ENCODE peak calls at places on chromosomes 2 and 18, in nine cellular contexts. G is A549, R is bronchial epithelial cell, V is brain microvascular endothelial cell, T is HL-60, B is stomach, X is MM.1S, F is heart left ventricle, J is sigmoid colon. E is an unnamed sample.

GRCh38 chr2:19208479-19209204 is 149.8 kb downstream of the OSR1 start:
- DNase-seq in G (peak), R (no peak), V (no peak), T (no peak), B (no peak), X (no peak), F (no peak), J (no peak), E (no peak)

GRCh38 chr18:46478796-46479195 is 178.2 kb downstream of the LOXHD1 start:
- DNase-seq in G (no peak), R (peak), V (no peak), T (no peak), B (no peak), X (no peak), F (no peak), J (no peak), E (no peak)

GRCh38 chr2:39724828-39725144 is 54.3 kb downstream of the THUMPD2 start:
- DNase-seq in G (no peak), R (peak), V (no peak), T (no peak), B (no peak), X (no peak), F (no peak), J (no peak), E (peak)

GRCh38 chr2:27223416-27223815 is 6.2 kb downstream of the CAD start:
- DNase-seq in G (no peak), R (no peak), V (no peak), T (no peak), B (no peak), X (no peak), F (no peak), J (no peak), E (no peak)

GRCh38 chr2:231241755-231242507 is 43.5 kb downstream of the ARMC9 start:
- DNase-seq in G (no peak), R (no peak), V (no peak), T (peak), B (no peak), X (no peak), F (peak), J (peak), E (no peak)

GRCh38 chr2:172096661-172097547 is 5.8 kb downstream of the DLX2 start:
- DNase-seq in G (no peak), R (peak), V (no peak), T (no peak), B (no peak), X (no peak), F (no peak), J (peak), E (peak)

GRCh38 chr18:7021994-7022840 is 95.4 kb downstream of the LAMA1 start:
- DNase-seq in G (peak), R (peak), V (peak), T (peak), B (peak), X (peak), F (no peak), J (no peak), E (no peak)

GRCh38 chr2:106012591-106013347 is 181.3 kb downstream of the UXS1 start:
- DNase-seq in G (no peak), R (peak), V (no peak), T (no peak), B (no peak), X (no peak), F (no peak), J (no peak), E (no peak)

GRCh38 chr2:206154197-206154596 is 5.0 kb downstream of the NDUFS1 start:
- DNase-seq in G (peak), R (no peak), V (no peak), T (peak), B (no peak), X (no peak), F (no peak), J (no peak), E (no peak)

GRCh38 chr2:149061119-149061518 is 22.6 kb downstream of the LYPD6B start:
- DNase-seq in G (no peak), R (no peak), V (no peak), T (no peak), B (no peak), X (no peak), F (no peak), J (no peak), E (no peak)

GRCh38 chr2:86069091-86069685 is 36.5 kb downstream of the POLR1A start:
- DNase-seq in G (peak), R (no peak), V (no peak), T (no peak), B (no peak), X (no peak), F (peak), J (no peak), E (no peak)

GRCh38 chr2:128552141-128552805 is 233.6 kb upstream of the HS6ST1 start:
- DNase-seq in G (no peak), R (no peak), V (no peak), T (no peak), B (peak), X (no peak), F (no peak), J (no peak), E (no peak)

GRCh38 chr2:48199076-48199475 is 292.8 kb upstream of the FBXO11 start:
- DNase-seq in G (no peak), R (no peak), V (no peak), T (no peak), B (no peak), X (no peak), F (no peak), J (no peak), E (no peak)

GRCh38 chr2:33008716-33009115 is 62.0 kb downstream of the LTBP1 start:
- DNase-seq in G (no peak), R (no peak), V (no peak), T (no peak), B (no peak), X (no peak), F (no peak), J (no peak), E (no peak)

GRCh38 chr2:62787381-62787780 is 81.9 kb downstream of the EHBP1 start:
- DNase-seq in G (peak), R (peak), V (peak), T (peak), B (no peak), X (peak), F (no peak), J (no peak), E (no peak)

GRCh38 chr18:9696701-9697100 is 11.4 kb upstream of the RAB31 start:
- DNase-seq in G (no peak), R (no peak), V (no peak), T (no peak), B (no peak), X (no peak), F (no peak), J (peak), E (no peak)

GRCh38 chr2:118431188-118431562 is 342.9 kb downstream of the INSIG2 start:
- DNase-seq in G (peak), R (peak), V (no peak), T (no peak), B (no peak), X (no peak), F (no peak), J (no peak), E (no peak)

GRCh38 chr2:18092760-18093159 is 214.3 kb downstream of the KCNS3 start:
- DNase-seq in G (no peak), R (no peak), V (no peak), T (no peak), B (no peak), X (no peak), F (no peak), J (no peak), E (no peak)

GRCh38 chr2:96953611-96954489 is 32.5 kb downstream of the FAM178B start:
- DNase-seq in G (no peak), R (no peak), V (no peak), T (peak), B (no peak), X (no peak), F (no peak), J (peak), E (no peak)

GRCh38 chr2:227447606-227448005 is 24.4 kb upstream of the AGFG1 start:
- DNase-seq in G (peak), R (no peak), V (peak), T (no peak), B (no peak), X (no peak), F (no peak), J (no peak), E (peak)

GRCh38 chr2:30145826-30146336 is 926 bp upstream of the YPEL5 start:
- DNase-seq in G (no peak), R (peak), V (no peak), T (no peak), B (no peak), X (peak), F (no peak), J (no peak), E (no peak)

DNA sequence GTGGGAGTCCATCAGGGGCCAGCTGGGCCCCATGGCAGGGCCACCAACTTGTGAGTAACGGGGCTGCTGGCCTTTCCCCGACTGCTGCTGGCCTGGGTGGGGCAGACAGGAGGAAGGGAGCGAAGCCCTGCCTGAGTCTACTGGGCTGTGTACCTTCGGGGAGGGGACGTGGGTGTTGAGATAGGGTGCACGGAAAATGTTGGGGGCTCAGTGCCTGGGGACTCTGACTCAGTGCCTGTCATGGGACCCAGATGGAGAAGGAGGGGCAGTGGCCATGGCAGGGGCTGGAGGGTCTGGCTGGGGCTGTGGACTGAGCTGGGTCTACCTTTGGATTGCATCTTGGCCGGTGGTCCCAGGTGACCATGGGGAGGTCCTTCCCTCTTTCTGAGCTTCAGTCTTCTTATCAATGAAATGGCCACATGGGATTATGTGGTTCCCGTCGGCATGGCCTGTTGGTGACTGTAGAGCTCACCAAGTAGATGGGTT is 4.0 kb downstream of the SLC4A3 start:
- DNase-seq in G (no peak), R (no peak), V (no peak), T (no peak), B (no peak), X (no peak), F (no peak), J (no peak), E (no peak)
- TF ChIP-seq CTCF in G (no peak), R (no peak), V (no peak), T (no peak), B (no peak), X (no peak), F (no peak), J (no peak), E (no peak)

GRCh38 chr2:3575534-3576324 is 669 bp downstream of the RPS7 start:
- DNase-seq in G (peak), R (no peak), V (no peak), T (peak), B (no peak), X (peak), F (no peak), J (no peak), E (no peak)

GRCh38 chr2:3572620-3573019 is 2.4 kb upstream of the RPS7 start:
- DNase-seq in G (no peak), R (no peak), V (no peak), T (no peak), B (no peak), X (no peak), F (no peak), J (no peak), E (no peak)

GRCh38 chr2:3571284-3571683 is 3.8 kb upstream of the RPS7 start:
- DNase-seq in G (no peak), R (no peak), V (no peak), T (no peak), B (no peak), X (no peak), F (no peak), J (no peak), E (no peak)

GRCh38 chr2:3578987-3579386 is 3.9 kb downstream of the RPS7 start:
- DNase-seq in G (no peak), R (peak), V (no peak), T (no peak), B (no peak), X (no peak), F (no peak), J (no peak), E (no peak)

GRCh38 chr2:3574155-3574554 is 905 bp upstream of the RPS7 start:
- DNase-seq in G (no peak), R (no peak), V (no peak), T (no peak), B (no peak), X (no peak), F (no peak), J (no peak), E (no peak)
- H3K4me3 ChIP-seq in G (peak), R (no peak), V (no peak), T (no peak), B (peak), X (no peak), F (no peak), J (no peak), E (no peak)

DNA sequence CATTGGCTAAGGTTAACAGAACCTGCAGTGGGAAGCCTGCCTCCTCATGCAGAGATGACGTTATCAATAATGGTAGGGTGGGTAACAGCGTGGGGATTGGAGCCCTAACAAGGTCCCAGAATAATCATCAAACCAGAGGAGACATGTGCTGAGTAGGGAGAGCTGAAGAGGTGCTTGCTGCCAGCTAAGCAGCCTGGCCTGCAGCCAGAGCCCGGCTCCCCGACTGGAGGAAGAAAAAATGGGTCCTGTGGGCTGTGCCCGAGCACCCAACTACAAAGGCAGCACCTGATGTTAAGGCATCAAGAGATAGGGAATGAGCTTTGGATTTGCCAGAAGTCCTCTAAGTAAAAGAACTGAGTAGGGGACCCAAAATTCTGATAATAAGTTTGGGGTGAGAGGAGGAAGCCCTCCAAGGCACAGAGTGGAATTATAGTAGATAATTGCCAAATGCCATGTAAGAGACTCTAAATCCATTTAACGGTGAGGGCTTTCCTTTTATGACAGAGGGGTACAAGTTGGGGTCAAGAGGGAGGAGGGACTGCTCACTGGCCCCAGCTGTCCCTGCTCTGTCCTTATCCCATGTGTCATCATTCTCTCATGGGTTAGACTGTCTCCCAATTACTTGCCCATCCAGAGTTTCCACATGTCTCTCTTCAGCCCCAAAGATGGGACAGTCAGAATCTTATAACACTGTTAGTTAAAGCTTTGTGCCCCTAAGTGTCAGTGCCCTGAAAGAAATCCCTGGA is 156.1 kb downstream of the ANTXR1 start:
- DNase-seq in G (no peak), R (no peak), V (no peak), T (no peak), B (no peak), X (no peak), F (no peak), J (no peak), E (no peak)
- TF ChIP-seq CTCF in G (no peak), R (no peak), V (no peak), T (no peak), B (no peak), X (no peak), F (no peak), J (no peak), E (no peak)

GRCh38 chr18:11751305-11752115 is 62.4 kb downstream of the GNAL start:
- DNase-seq in G (no peak), R (peak), V (no peak), T (no peak), B (no peak), X (no peak), F (no peak), J (no peak), E (no peak)

GRCh38 chr18:11750581-11751304 is 61.7 kb downstream of the GNAL start:
- DNase-seq in G (no peak), R (no peak), V (no peak), T (no peak), B (no peak), X (no peak), F (no peak), J (no peak), E (no peak)

GRCh38 chr18:11749305-11749704 is 60.2 kb downstream of the GNAL start:
- DNase-seq in G (no peak), R (no peak), V (no peak), T (no peak), B (no peak), X (no peak), F (no peak), J (no peak), E (no peak)

GRCh38 chr18:11750171-11750570 is 61.1 kb downstream of the GNAL start:
- DNase-seq in G (no peak), R (no peak), V (no peak), T (no peak), B (no peak), X (no peak), F (no peak), J (no peak), E (no peak)

GRCh38 chr18:11752116-11752911 is 63.2 kb downstream of the GNAL start:
- DNase-seq in G (peak), R (peak), V (peak), T (no peak), B (no peak), X (no peak), F (no peak), J (no peak), E (no peak)
- H3K4me3 ChIP-seq in G (peak), R (peak), V (peak), T (no peak), B (peak), X (no peak), F (peak), J (peak), E (no peak)

DNA sequence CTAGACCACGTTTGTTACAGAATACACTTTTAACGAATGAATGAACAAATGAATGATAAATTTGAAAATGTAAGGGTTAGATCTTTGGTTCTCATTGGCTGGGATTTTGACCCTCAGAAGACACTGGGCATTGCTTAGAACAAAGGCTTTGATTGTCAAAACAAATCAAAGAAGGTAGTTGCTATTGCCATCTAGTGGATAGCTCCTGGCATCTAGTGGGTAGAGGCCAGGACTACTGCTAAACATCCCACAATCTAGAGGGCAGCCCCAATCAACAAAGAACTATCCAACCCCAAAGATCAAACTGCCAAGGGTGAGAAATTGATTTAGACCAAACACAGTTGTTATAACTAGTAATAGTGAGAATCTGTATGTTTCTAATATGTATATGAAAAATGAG is 552.3 kb downstream of the KCNJ3 start:
- DNase-seq in G (peak), R (peak), V (no peak), T (no peak), B (no peak), X (peak), F (no peak), J (no peak), E (no peak)
- TF ChIP-seq CTCF in G (peak), R (peak), V (peak), T (no peak), B (no peak), X (peak), F (no peak), J (no peak), E (no peak)

DNA sequence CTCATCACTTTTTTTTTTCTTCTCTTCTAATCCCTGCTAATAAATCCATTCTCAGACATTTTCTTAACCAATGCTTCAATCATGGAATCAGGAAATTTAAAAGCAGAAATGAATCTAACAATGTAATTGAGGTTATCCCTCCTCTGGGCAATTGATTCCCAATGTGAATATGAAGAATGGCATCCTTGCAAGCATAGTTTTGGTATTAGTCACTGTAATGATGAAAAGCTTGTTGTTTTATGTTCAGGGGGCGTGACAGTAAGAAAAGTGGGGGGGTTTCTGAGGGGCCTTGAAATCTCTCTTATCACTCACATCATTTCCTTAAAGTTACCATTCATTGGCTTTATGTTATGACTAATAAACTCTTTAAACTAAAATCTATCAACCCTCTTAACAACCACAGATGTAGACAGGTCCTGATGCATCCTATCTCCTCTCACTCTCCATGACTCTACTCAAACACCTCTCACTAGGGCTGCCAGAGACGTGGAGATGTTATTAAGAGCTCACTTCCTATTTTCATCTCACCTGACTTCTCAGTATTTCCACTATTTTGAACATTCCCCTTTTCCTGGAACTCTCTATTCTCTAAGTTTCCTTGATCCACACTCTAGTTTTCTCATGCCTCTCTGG is 333.0 kb downstream of the CDH2 start:
- DNase-seq in G (peak), R (peak), V (peak), T (no peak), B (no peak), X (no peak), F (no peak), J (no peak), E (peak)
- H3K4me3 ChIP-seq in G (no peak), R (no peak), V (no peak), T (no peak), B (no peak), X (no peak), F (no peak), J (no peak), E (no peak)

DNA sequence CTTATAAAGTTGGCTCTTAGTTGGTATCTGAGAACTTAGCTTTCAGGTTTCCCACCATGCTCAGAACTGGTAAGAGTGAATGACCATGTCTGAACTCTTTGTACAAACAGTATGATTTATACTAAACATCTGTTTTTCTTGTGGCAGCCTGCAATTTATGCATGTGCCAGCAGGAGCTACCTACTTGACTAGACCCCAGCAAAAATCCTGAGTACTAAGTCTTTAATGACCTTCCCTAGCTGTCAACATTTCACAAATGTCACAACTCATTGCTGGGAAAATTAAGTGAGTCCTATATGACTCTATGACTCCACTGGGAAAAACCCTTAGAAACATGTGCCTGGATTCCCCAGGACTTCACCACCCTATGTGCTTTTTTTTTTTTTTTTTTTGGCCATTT is 1225.8 kb downstream of the SUCLG1 start:
- DNase-seq in G (no peak), R (peak), V (no peak), T (no peak), B (no peak), X (no peak), F (no peak), J (no peak), E (no peak)
- TF ChIP-seq CTCF in G (no peak), R (no peak), V (peak), T (no peak), B (no peak), X (no peak), F (no peak), J (no peak), E (no peak)

GRCh38 chr2:1739961-1740713 is 4.2 kb downstream of the PXDN start:
- DNase-seq in G (no peak), R (no peak), V (peak), T (no peak), B (no peak), X (no peak), F (no peak), J (peak), E (no peak)

GRCh38 chr2:1742300-1742679 is 2.0 kb downstream of the PXDN start:
- DNase-seq in G (no peak), R (no peak), V (no peak), T (no peak), B (no peak), X (no peak), F (no peak), J (peak), E (no peak)

GRCh38 chr2:1740714-1741584 is 3.4 kb downstream of the PXDN start:
- DNase-seq in G (no peak), R (no peak), V (no peak), T (no peak), B (no peak), X (no peak), F (no peak), J (peak), E (no peak)

GRCh38 chr2:1742680-1743395 is 1.5 kb downstream of the PXDN start:
- DNase-seq in G (peak), R (peak), V (peak), T (no peak), B (peak), X (no peak), F (peak), J (peak), E (no peak)

GRCh38 chr2:1741851-1742250 is 2.5 kb downstream of the PXDN start:
- DNase-seq in G (no peak), R (no peak), V (no peak), T (no peak), B (no peak), X (no peak), F (no peak), J (peak), E (no peak)
- H3K4me3 ChIP-seq in G (no peak), R (no peak), V (peak), T (no peak), B (no peak), X (no peak), F (no peak), J (no peak), E (no peak)

GRCh38 chr2:178579006-178579405 is 98.7 kb downstream of the PLEKHA3 start:
- DNase-seq in G (no peak), R (no peak), V (peak), T (peak), B (no peak), X (no peak), F (no peak), J (no peak), E (no peak)
- TF ChIP-seq CTCF in G (no peak), R (no peak), V (no peak), T (no peak), B (no peak), X (no peak), F (no peak), J (no peak), E (no peak)

E was measured in AG09309.